ENCODE peak calls at places on chromosomes 11 and 22, in seven cellular contexts. One of them, this sample, is unnamed.

GRCh38 chr22:50272103-50272782 is 2.1 kb upstream of the MAPK11 start:
- DNase-seq in activated T-cell treated with anti-CD3 and anti-CD28 coated beads, Interleukin-2, amount 50 U/mL, for 48 hours: no peak
- DNase-seq in naive thymus-derived CD4-positive, alpha-beta T cell: no peak
- DNase-seq in NCI-H2171: no peak
- DNase-seq in pulmonary artery endothelial cell: no peak
- DNase-seq in activated CD4-positive, alpha-beta T cell treated with anti-CD3 and anti-CD28 coated beads for 48 hours: no peak
- DNase-seq in dorsolateral prefrontal cortex: no peak
- DNase-seq in this sample: no peak

GRCh38 chr22:37991738-37992442 is 7.5 kb upstream of the SOX10 start:
- DNase-seq in activated T-cell treated with anti-CD3 and anti-CD28 coated beads, Interleukin-2, amount 50 U/mL, for 48 hours: no peak
- DNase-seq in naive thymus-derived CD4-positive, alpha-beta T cell: no peak
- DNase-seq in NCI-H2171: no peak
- DNase-seq in pulmonary artery endothelial cell: no peak
- DNase-seq in activated CD4-positive, alpha-beta T cell treated with anti-CD3 and anti-CD28 coated beads for 48 hours: no peak
- DNase-seq in dorsolateral prefrontal cortex: no peak
- DNase-seq in this sample: no peak

GRCh38 chr22:46545041-46545796 is 7.8 kb upstream of the CELSR1 start:
- DNase-seq in activated T-cell treated with anti-CD3 and anti-CD28 coated beads, Interleukin-2, amount 50 U/mL, for 48 hours: no peak
- DNase-seq in naive thymus-derived CD4-positive, alpha-beta T cell: no peak
- DNase-seq in NCI-H2171: no peak
- DNase-seq in pulmonary artery endothelial cell: no peak
- DNase-seq in activated CD4-positive, alpha-beta T cell treated with anti-CD3 and anti-CD28 coated beads for 48 hours: no peak
- DNase-seq in dorsolateral prefrontal cortex: no peak
- DNase-seq in this sample: no peak

GRCh38 chr11:80958966-80959365 is 1518.1 kb upstream of the TENM4 start:
- DNase-seq in activated T-cell treated with anti-CD3 and anti-CD28 coated beads, Interleukin-2, amount 50 U/mL, for 48 hours: no peak
- DNase-seq in naive thymus-derived CD4-positive, alpha-beta T cell: no peak
- DNase-seq in NCI-H2171: no peak
- DNase-seq in pulmonary artery endothelial cell: no peak
- DNase-seq in activated CD4-positive, alpha-beta T cell treated with anti-CD3 and anti-CD28 coated beads for 48 hours: no peak
- DNase-seq in dorsolateral prefrontal cortex: no peak
- DNase-seq in this sample: no peak

GRCh38 chr11:36231300-36231699 is 57.9 kb downstream of the COMMD9 start:
- DNase-seq in activated T-cell treated with anti-CD3 and anti-CD28 coated beads, Interleukin-2, amount 50 U/mL, for 48 hours: no peak
- DNase-seq in naive thymus-derived CD4-positive, alpha-beta T cell: no peak
- DNase-seq in NCI-H2171: no peak
- DNase-seq in pulmonary artery endothelial cell: peak; percentile 7
- DNase-seq in activated CD4-positive, alpha-beta T cell treated with anti-CD3 and anti-CD28 coated beads for 48 hours: no peak
- DNase-seq in dorsolateral prefrontal cortex: no peak
- DNase-seq in this sample: no peak

GRCh38 chr11:12258451-12258850 is 118.9 kb upstream of the PARVA start:
- DNase-seq in activated T-cell treated with anti-CD3 and anti-CD28 coated beads, Interleukin-2, amount 50 U/mL, for 48 hours: no peak
- DNase-seq in naive thymus-derived CD4-positive, alpha-beta T cell: no peak
- DNase-seq in NCI-H2171: no peak
- DNase-seq in pulmonary artery endothelial cell: no peak
- DNase-seq in activated CD4-positive, alpha-beta T cell treated with anti-CD3 and anti-CD28 coated beads for 48 hours: no peak
- DNase-seq in dorsolateral prefrontal cortex: no peak
- DNase-seq in this sample: no peak

GRCh38 chr11:1774886-1775285 is 11.2 kb upstream of the CTSD start:
- DNase-seq in activated T-cell treated with anti-CD3 and anti-CD28 coated beads, Interleukin-2, amount 50 U/mL, for 48 hours: no peak
- DNase-seq in naive thymus-derived CD4-positive, alpha-beta T cell: no peak
- DNase-seq in NCI-H2171: no peak
- DNase-seq in pulmonary artery endothelial cell: no peak
- DNase-seq in activated CD4-positive, alpha-beta T cell treated with anti-CD3 and anti-CD28 coated beads for 48 hours: no peak
- DNase-seq in dorsolateral prefrontal cortex: peak; percentile 10
- DNase-seq in this sample: no peak

GRCh38 chr11:62823677-62824076 is 8.2 kb downstream of the STX5 start:
- DNase-seq in activated T-cell treated with anti-CD3 and anti-CD28 coated beads, Interleukin-2, amount 50 U/mL, for 48 hours: no peak
- DNase-seq in naive thymus-derived CD4-positive, alpha-beta T cell: no peak
- DNase-seq in NCI-H2171: no peak
- DNase-seq in pulmonary artery endothelial cell: no peak
- DNase-seq in activated CD4-positive, alpha-beta T cell treated with anti-CD3 and anti-CD28 coated beads for 48 hours: no peak
- DNase-seq in dorsolateral prefrontal cortex: no peak
- DNase-seq in this sample: no peak

GRCh38 chr11:66689661-66690590 is 12.2 kb upstream of the RBM4B start:
- DNase-seq in activated T-cell treated with anti-CD3 and anti-CD28 coated beads, Interleukin-2, amount 50 U/mL, for 48 hours: no peak
- DNase-seq in naive thymus-derived CD4-positive, alpha-beta T cell: no peak
- DNase-seq in NCI-H2171: no peak
- DNase-seq in pulmonary artery endothelial cell: no peak
- DNase-seq in activated CD4-positive, alpha-beta T cell treated with anti-CD3 and anti-CD28 coated beads for 48 hours: no peak
- DNase-seq in dorsolateral prefrontal cortex: no peak
- DNase-seq in this sample: no peak

GRCh38 chr11:121236115-121237001 is 56.2 kb upstream of the SC5D start:
- DNase-seq in activated T-cell treated with anti-CD3 and anti-CD28 coated beads, Interleukin-2, amount 50 U/mL, for 48 hours: no peak
- DNase-seq in naive thymus-derived CD4-positive, alpha-beta T cell: no peak
- DNase-seq in NCI-H2171: no peak
- DNase-seq in pulmonary artery endothelial cell: peak; percentile 20
- DNase-seq in activated CD4-positive, alpha-beta T cell treated with anti-CD3 and anti-CD28 coated beads for 48 hours: no peak
- DNase-seq in dorsolateral prefrontal cortex: no peak
- DNase-seq in this sample: no peak

GRCh38 chr11:106789406-106789805 is 228.9 kb downstream of the GUCY1A2 start:
- DNase-seq in activated T-cell treated with anti-CD3 and anti-CD28 coated beads, Interleukin-2, amount 50 U/mL, for 48 hours: no peak
- DNase-seq in naive thymus-derived CD4-positive, alpha-beta T cell: no peak
- DNase-seq in NCI-H2171: no peak
- DNase-seq in pulmonary artery endothelial cell: no peak
- DNase-seq in activated CD4-positive, alpha-beta T cell treated with anti-CD3 and anti-CD28 coated beads for 48 hours: no peak
- DNase-seq in dorsolateral prefrontal cortex: no peak
- DNase-seq in this sample: no peak

GRCh38 chr11:32225491-32226285 is 134.8 kb downstream of the RCN1 start:
- DNase-seq in activated T-cell treated with anti-CD3 and anti-CD28 coated beads, Interleukin-2, amount 50 U/mL, for 48 hours: no peak
- DNase-seq in naive thymus-derived CD4-positive, alpha-beta T cell: no peak
- DNase-seq in NCI-H2171: peak; percentile 60
- DNase-seq in pulmonary artery endothelial cell: no peak
- DNase-seq in activated CD4-positive, alpha-beta T cell treated with anti-CD3 and anti-CD28 coated beads for 48 hours: no peak
- DNase-seq in dorsolateral prefrontal cortex: no peak
- DNase-seq in this sample: no peak

GRCh38 chr11:19156892-19157291 is 39.9 kb downstream of the ZDHHC13 start:
- DNase-seq in activated T-cell treated with anti-CD3 and anti-CD28 coated beads, Interleukin-2, amount 50 U/mL, for 48 hours: no peak
- DNase-seq in naive thymus-derived CD4-positive, alpha-beta T cell: no peak
- DNase-seq in NCI-H2171: no peak
- DNase-seq in pulmonary artery endothelial cell: no peak
- DNase-seq in activated CD4-positive, alpha-beta T cell treated with anti-CD3 and anti-CD28 coated beads for 48 hours: no peak
- DNase-seq in dorsolateral prefrontal cortex: no peak
- DNase-seq in this sample: no peak

GRCh38 chr22:39182478-39183030 is 30.1 kb upstream of the CBX7 start:
- DNase-seq in activated T-cell treated with anti-CD3 and anti-CD28 coated beads, Interleukin-2, amount 50 U/mL, for 48 hours: no peak
- DNase-seq in naive thymus-derived CD4-positive, alpha-beta T cell: no peak
- DNase-seq in NCI-H2171: no peak
- DNase-seq in pulmonary artery endothelial cell: no peak
- DNase-seq in activated CD4-positive, alpha-beta T cell treated with anti-CD3 and anti-CD28 coated beads for 48 hours: no peak
- DNase-seq in dorsolateral prefrontal cortex: no peak
- DNase-seq in this sample: no peak

GRCh38 chr11:118104491-118104890 is 17.7 kb upstream of the SMIM35 start:
- DNase-seq in activated T-cell treated with anti-CD3 and anti-CD28 coated beads, Interleukin-2, amount 50 U/mL, for 48 hours: no peak
- DNase-seq in naive thymus-derived CD4-positive, alpha-beta T cell: no peak
- DNase-seq in NCI-H2171: no peak
- DNase-seq in pulmonary artery endothelial cell: no peak
- DNase-seq in activated CD4-positive, alpha-beta T cell treated with anti-CD3 and anti-CD28 coated beads for 48 hours: no peak
- DNase-seq in dorsolateral prefrontal cortex: no peak
- DNase-seq in this sample: no peak

GRCh38 chr22:38139901-38140300 is 29.4 kb upstream of the BAIAP2L2 start:
- DNase-seq in activated T-cell treated with anti-CD3 and anti-CD28 coated beads, Interleukin-2, amount 50 U/mL, for 48 hours: no peak
- DNase-seq in naive thymus-derived CD4-positive, alpha-beta T cell: no peak
- DNase-seq in NCI-H2171: no peak
- DNase-seq in pulmonary artery endothelial cell: no peak
- DNase-seq in activated CD4-positive, alpha-beta T cell treated with anti-CD3 and anti-CD28 coated beads for 48 hours: no peak
- DNase-seq in dorsolateral prefrontal cortex: no peak
- DNase-seq in this sample: no peak

GRCh38 chr11:119047205-119047604 is 9.8 kb downstream of the HYOU1 start:
- DNase-seq in activated T-cell treated with anti-CD3 and anti-CD28 coated beads, Interleukin-2, amount 50 U/mL, for 48 hours: no peak
- DNase-seq in naive thymus-derived CD4-positive, alpha-beta T cell: no peak
- DNase-seq in NCI-H2171: no peak
- DNase-seq in pulmonary artery endothelial cell: no peak
- DNase-seq in activated CD4-positive, alpha-beta T cell treated with anti-CD3 and anti-CD28 coated beads for 48 hours: peak; percentile 23
- DNase-seq in dorsolateral prefrontal cortex: no peak
- DNase-seq in this sample: no peak

GRCh38 chr11:72668645-72669347 is 5.4 kb downstream of the PDE2A start:
- DNase-seq in activated T-cell treated with anti-CD3 and anti-CD28 coated beads, Interleukin-2, amount 50 U/mL, for 48 hours: peak; percentile 80
- DNase-seq in naive thymus-derived CD4-positive, alpha-beta T cell: no peak
- DNase-seq in NCI-H2171: no peak
- DNase-seq in pulmonary artery endothelial cell: no peak
- DNase-seq in activated CD4-positive, alpha-beta T cell treated with anti-CD3 and anti-CD28 coated beads for 48 hours: peak; percentile 84
- DNase-seq in dorsolateral prefrontal cortex: no peak
- DNase-seq in this sample: no peak

GRCh38 chr11:128904872-128905344 is 13.8 kb downstream of the KCNJ5 start:
- DNase-seq in activated T-cell treated with anti-CD3 and anti-CD28 coated beads, Interleukin-2, amount 50 U/mL, for 48 hours: no peak
- DNase-seq in naive thymus-derived CD4-positive, alpha-beta T cell: no peak
- DNase-seq in NCI-H2171: peak; percentile 63
- DNase-seq in pulmonary artery endothelial cell: no peak
- DNase-seq in activated CD4-positive, alpha-beta T cell treated with anti-CD3 and anti-CD28 coated beads for 48 hours: no peak
- DNase-seq in dorsolateral prefrontal cortex: no peak
- DNase-seq in this sample: no peak

GRCh38 chr11:95084509-95084908 is 5.1 kb upstream of the ENDOD1 start:
- DNase-seq in activated T-cell treated with anti-CD3 and anti-CD28 coated beads, Interleukin-2, amount 50 U/mL, for 48 hours: peak; percentile 65
- DNase-seq in naive thymus-derived CD4-positive, alpha-beta T cell: no peak
- DNase-seq in NCI-H2171: no peak
- DNase-seq in pulmonary artery endothelial cell: no peak
- DNase-seq in activated CD4-positive, alpha-beta T cell treated with anti-CD3 and anti-CD28 coated beads for 48 hours: peak; percentile 74
- DNase-seq in dorsolateral prefrontal cortex: no peak
- DNase-seq in this sample: no peak

GRCh38 chr22:41408665-41409064 is 26.9 kb downstream of the TEF start:
- DNase-seq in activated T-cell treated with anti-CD3 and anti-CD28 coated beads, Interleukin-2, amount 50 U/mL, for 48 hours: no peak
- DNase-seq in naive thymus-derived CD4-positive, alpha-beta T cell: no peak
- DNase-seq in NCI-H2171: no peak
- DNase-seq in pulmonary artery endothelial cell: no peak
- DNase-seq in activated CD4-positive, alpha-beta T cell treated with anti-CD3 and anti-CD28 coated beads for 48 hours: no peak
- DNase-seq in dorsolateral prefrontal cortex: no peak
- DNase-seq in this sample: no peak

GRCh38 chr11:27711725-27712124 is 11.5 kb upstream of the BDNF start:
- DNase-seq in activated T-cell treated with anti-CD3 and anti-CD28 coated beads, Interleukin-2, amount 50 U/mL, for 48 hours: no peak
- DNase-seq in naive thymus-derived CD4-positive, alpha-beta T cell: no peak
- DNase-seq in NCI-H2171: no peak
- DNase-seq in pulmonary artery endothelial cell: no peak
- DNase-seq in activated CD4-positive, alpha-beta T cell treated with anti-CD3 and anti-CD28 coated beads for 48 hours: no peak
- DNase-seq in dorsolateral prefrontal cortex: no peak
- DNase-seq in this sample: no peak

GRCh38 chr11:3157381-3158130 is 7.6 kb downstream of the OSBPL5 start:
- DNase-seq in activated T-cell treated with anti-CD3 and anti-CD28 coated beads, Interleukin-2, amount 50 U/mL, for 48 hours: no peak
- DNase-seq in naive thymus-derived CD4-positive, alpha-beta T cell: no peak
- DNase-seq in NCI-H2171: no peak
- DNase-seq in pulmonary artery endothelial cell: no peak
- DNase-seq in activated CD4-positive, alpha-beta T cell treated with anti-CD3 and anti-CD28 coated beads for 48 hours: no peak
- DNase-seq in dorsolateral prefrontal cortex: no peak
- DNase-seq in this sample: no peak

GRCh38 chr11:18012314-18012905 is 437 bp downstream of the SERGEF start:
- DNase-seq in activated T-cell treated with anti-CD3 and anti-CD28 coated beads, Interleukin-2, amount 50 U/mL, for 48 hours: peak; percentile 54
- DNase-seq in naive thymus-derived CD4-positive, alpha-beta T cell: peak; percentile 16
- DNase-seq in NCI-H2171: no peak
- DNase-seq in pulmonary artery endothelial cell: no peak
- DNase-seq in activated CD4-positive, alpha-beta T cell treated with anti-CD3 and anti-CD28 coated beads for 48 hours: peak; percentile 29
- DNase-seq in dorsolateral prefrontal cortex: peak; percentile 37
- DNase-seq in this sample: no peak

GRCh38 chr11:68798221-68798813 is 43.4 kb downstream of the CPT1A start:
- DNase-seq in activated T-cell treated with anti-CD3 and anti-CD28 coated beads, Interleukin-2, amount 50 U/mL, for 48 hours: peak; percentile 66
- DNase-seq in naive thymus-derived CD4-positive, alpha-beta T cell: peak; percentile 28
- DNase-seq in NCI-H2171: no peak
- DNase-seq in pulmonary artery endothelial cell: no peak
- DNase-seq in activated CD4-positive, alpha-beta T cell treated with anti-CD3 and anti-CD28 coated beads for 48 hours: peak; percentile 63
- DNase-seq in dorsolateral prefrontal cortex: no peak
- DNase-seq in this sample: no peak

GRCh38 chr11:128772814-128773213 is 78.9 kb downstream of the FLI1 start:
- DNase-seq in activated T-cell treated with anti-CD3 and anti-CD28 coated beads, Interleukin-2, amount 50 U/mL, for 48 hours: peak; percentile 39
- DNase-seq in naive thymus-derived CD4-positive, alpha-beta T cell: peak; percentile 31
- DNase-seq in NCI-H2171: no peak
- DNase-seq in pulmonary artery endothelial cell: no peak
- DNase-seq in activated CD4-positive, alpha-beta T cell treated with anti-CD3 and anti-CD28 coated beads for 48 hours: peak; percentile 40
- DNase-seq in dorsolateral prefrontal cortex: no peak
- DNase-seq in this sample: no peak

GRCh38 chr11:112172362-112172994 is 2.8 kb upstream of the BCO2 start:
- DNase-seq in activated T-cell treated with anti-CD3 and anti-CD28 coated beads, Interleukin-2, amount 50 U/mL, for 48 hours: no peak
- DNase-seq in naive thymus-derived CD4-positive, alpha-beta T cell: no peak
- DNase-seq in NCI-H2171: no peak
- DNase-seq in pulmonary artery endothelial cell: no peak
- DNase-seq in activated CD4-positive, alpha-beta T cell treated with anti-CD3 and anti-CD28 coated beads for 48 hours: no peak
- DNase-seq in dorsolateral prefrontal cortex: no peak
- DNase-seq in this sample: no peak

GRCh38 chr11:66363805-66364535 is 7.6 kb downstream of the SLC29A2 start:
- DNase-seq in activated T-cell treated with anti-CD3 and anti-CD28 coated beads, Interleukin-2, amount 50 U/mL, for 48 hours: peak; percentile 92
- DNase-seq in naive thymus-derived CD4-positive, alpha-beta T cell: peak; percentile 56
- DNase-seq in NCI-H2171: no peak
- DNase-seq in pulmonary artery endothelial cell: no peak
- DNase-seq in activated CD4-positive, alpha-beta T cell treated with anti-CD3 and anti-CD28 coated beads for 48 hours: peak; percentile 91
- DNase-seq in dorsolateral prefrontal cortex: no peak
- DNase-seq in this sample: no peak

This sample was measured in glomerular endothelial cell.